ENCODE peak calls at places on chromosome 1, in seven cellular contexts. S is NCI-H69, Y is GM23338, X is upper lobe of right lung, H is ecto neural progenitor cell, R is AG10803, K is mammary epithelial cell. V is an unnamed sample.
A peak's percentile ranks its signal among the peaks of the same experiment; 100 is the strongest.

GRCh38 chr1:58928514-58928913 is 144.7 kb upstream of the JUN start:
- DNase-seq in K (no peak), R (no peak), S (no peak), Y (no peak), X (no peak), H (no peak), V (no peak)

GRCh38 chr1:37020653-37021277 is 13.6 kb downstream of the GRIK3 start:
- DNase-seq in Y (peak; percentile 89), K (no peak), R (no peak), S (no peak), X (no peak), H (peak; percentile 81), V (no peak)

GRCh38 chr1:86155061-86155806 is 1.3 kb downstream of the COL24A1 start:
- DNase-seq in R (peak; percentile 46), Y (peak; percentile 73), X (peak; percentile 69), K (no peak), S (no peak), H (peak; percentile 62), V (no peak)

GRCh38 chr1:202214089-202214843 is 20.7 kb downstream of the LGR6 start:
- DNase-seq in R (no peak), S (peak; percentile 91), K (no peak), X (no peak), H (peak; percentile 67), Y (peak; percentile 72), V (no peak)

GRCh38 chr1:50981741-50982140 is 11.7 kb downstream of the CDKN2C start:
- DNase-seq in R (peak; percentile 33), Y (no peak), X (no peak), S (peak; percentile 92), K (no peak), H (no peak), V (no peak)

GRCh38 chr1:53541761-53542550 is 82.8 kb downstream of the DMRTB1 start:
- DNase-seq in X (peak; percentile 54), R (peak; percentile 95), Y (peak; percentile 80), H (no peak), K (no peak), S (peak; percentile 78), V (no peak)

GRCh38 chr1:56303805-56304204 is 275.6 kb downstream of the PLPP3 start:
- DNase-seq in K (no peak), Y (no peak), S (no peak), X (no peak), H (no peak), R (no peak), V (no peak)

GRCh38 chr1:198443374-198444233 is 96.9 kb downstream of the ATP6V1G3 start:
- DNase-seq in Y (no peak), S (peak; percentile 40), R (peak; percentile 94), H (no peak), X (no peak), K (peak; percentile 99), V (no peak)

GRCh38 chr1:93702102-93702827 is 20.6 kb upstream of the BCAR3 start:
- DNase-seq in R (no peak), H (no peak), X (peak; percentile 39), S (peak; percentile 9), Y (no peak), K (peak; percentile 75), V (no peak)

GRCh38 chr1:33854091-33854490 is 9.8 kb upstream of the HMGB4 start:
- DNase-seq in S (no peak), X (no peak), K (no peak), H (no peak), R (no peak), Y (peak; percentile 16), V (no peak)

GRCh38 chr1:39409055-39409816 is 82.2 kb upstream of the BMP8A start:
- DNase-seq in X (peak; percentile 66), H (peak; percentile 70), Y (peak; percentile 82), S (peak; percentile 55), K (peak; percentile 35), R (peak; percentile 87), V (no peak)

GRCh38 chr1:71577451-71578131 is 496.8 kb upstream of the ZRANB2 start:
- DNase-seq in H (no peak), Y (no peak), R (no peak), S (no peak), K (no peak), X (no peak), V (no peak)

GRCh38 chr1:217953330-217953729 is 322.2 kb downstream of the SPATA17 start:
- DNase-seq in H (no peak), S (peak; percentile 8), X (no peak), K (no peak), Y (no peak), R (no peak), V (no peak)

GRCh38 chr1:12454406-12455391 is 163.3 kb downstream of the DHRS3 start:
- DNase-seq in X (no peak), R (peak; percentile 83), K (no peak), Y (no peak), S (peak; percentile 93), H (no peak), V (no peak)

GRCh38 chr1:65343286-65343685 is 33.9 kb downstream of the DNAJC6 start:
- DNase-seq in S (no peak), H (no peak), Y (no peak), X (no peak), K (peak; percentile 91), R (peak; percentile 66), V (no peak)

GRCh38 chr1:145961425-145962156 is 2.8 kb downstream of the ANKRD34A start:
- DNase-seq in K (no peak), R (no peak), X (peak; percentile 75), H (peak; percentile 53), S (peak; percentile 63), Y (peak; percentile 54), V (no peak)

GRCh38 chr1:2386636-2387611 is 4.4 kb downstream of the MORN1 start:
- DNase-seq in S (no peak), R (no peak), X (peak; percentile 55), Y (no peak), K (no peak), H (no peak), V (no peak)

GRCh38 chr1:192884241-192884640 is 75.4 kb downstream of the RGS2 start:
- DNase-seq in K (no peak), Y (no peak), X (no peak), H (no peak), R (no peak), S (no peak), V (no peak)

GRCh38 chr1:30810416-30811105 is 53.0 kb upstream of the LAPTM5 start:
- DNase-seq in Y (no peak), K (no peak), H (no peak), S (no peak), R (no peak), X (no peak), V (no peak)

GRCh38 chr1:51435902-51436301 is 83.2 kb downstream of the EPS15 start:
- DNase-seq in X (no peak), S (no peak), K (no peak), Y (no peak), R (no peak), H (no peak), V (no peak)

GRCh38 chr1:79117376-79117775 is 110.8 kb upstream of the ADGRL4 start:
- DNase-seq in X (no peak), Y (no peak), H (no peak), K (no peak), R (no peak), S (no peak), V (no peak)

GRCh38 chr1:204345941-204346678 is 13.6 kb downstream of the PLEKHA6 start:
- DNase-seq in R (no peak), S (no peak), Y (no peak), H (no peak), X (no peak), K (no peak), V (no peak)